ENCODE peak calls at places on chromosomes 11 and 22, in five cellular contexts. B, S, Q, I and E are unnamed samples.

GRCh38 chr11:77821349-77821851 is 456 bp downstream of the AAMDC start:
- DNase-seq in B (no peak), S (peak; percentile 56), Q (peak; percentile 16), I (peak; percentile 26), E (peak; percentile 46)

GRCh38 chr11:76237914-76238313 is 31.6 kb upstream of the WNT11 start:
- DNase-seq in B (no peak), Q (no peak), S (no peak), I (no peak), E (peak; percentile 37)

GRCh38 chr11:120801801-120802689 is 221.9 kb upstream of the TBCEL start:
- DNase-seq in B (peak; percentile 68), Q (peak; percentile 72), S (peak; percentile 61), I (peak; percentile 51), E (peak; percentile 63)

GRCh38 chr22:19955241-19956128 is 13.9 kb upstream of the TXNRD2 start:
- DNase-seq in B (no peak), I (no peak), Q (no peak), S (no peak), E (peak; percentile 19)

GRCh38 chr11:73991471-73992006 is 8.9 kb upstream of the UCP2 start:
- DNase-seq in B (no peak), Q (peak; percentile 53), S (no peak), I (no peak), E (no peak)

GRCh38 chr11:94224078-94224477 is 80.3 kb upstream of the IZUMO1R start:
- DNase-seq in I (no peak), S (no peak), Q (no peak), B (no peak), E (no peak)

GRCh38 chr11:104041792-104042191 is 5.4 kb downstream of the DDI1 start:
- DNase-seq in Q (no peak), I (no peak), S (no peak), B (no peak), E (no peak)

GRCh38 chr11:123561046-123561781 is 93.2 kb downstream of the SCN3B start:
- DNase-seq in S (no peak), I (no peak), Q (no peak), B (peak; percentile 49), E (no peak)

GRCh38 chr11:76217653-76218160 is 11.4 kb upstream of the WNT11 start:
- DNase-seq in Q (no peak), B (no peak), S (no peak), I (no peak), E (no peak)

GRCh38 chr11:96214745-96215093 is 128.3 kb downstream of the MAML2 start:
- DNase-seq in B (no peak), Q (no peak), I (no peak), S (no peak), E (no peak)
- H3K4me1 ChIP-seq in B (peaks cover 16% of the 10 kb centered on the region), Q (peaks cover 70% of the 10 kb centered on the region), I (peaks cover 63% of the 10 kb centered on the region), S (peaks cover 31% of the 10 kb centered on the region), E (peaks cover 30% of the 10 kb centered on the region)

DNA sequence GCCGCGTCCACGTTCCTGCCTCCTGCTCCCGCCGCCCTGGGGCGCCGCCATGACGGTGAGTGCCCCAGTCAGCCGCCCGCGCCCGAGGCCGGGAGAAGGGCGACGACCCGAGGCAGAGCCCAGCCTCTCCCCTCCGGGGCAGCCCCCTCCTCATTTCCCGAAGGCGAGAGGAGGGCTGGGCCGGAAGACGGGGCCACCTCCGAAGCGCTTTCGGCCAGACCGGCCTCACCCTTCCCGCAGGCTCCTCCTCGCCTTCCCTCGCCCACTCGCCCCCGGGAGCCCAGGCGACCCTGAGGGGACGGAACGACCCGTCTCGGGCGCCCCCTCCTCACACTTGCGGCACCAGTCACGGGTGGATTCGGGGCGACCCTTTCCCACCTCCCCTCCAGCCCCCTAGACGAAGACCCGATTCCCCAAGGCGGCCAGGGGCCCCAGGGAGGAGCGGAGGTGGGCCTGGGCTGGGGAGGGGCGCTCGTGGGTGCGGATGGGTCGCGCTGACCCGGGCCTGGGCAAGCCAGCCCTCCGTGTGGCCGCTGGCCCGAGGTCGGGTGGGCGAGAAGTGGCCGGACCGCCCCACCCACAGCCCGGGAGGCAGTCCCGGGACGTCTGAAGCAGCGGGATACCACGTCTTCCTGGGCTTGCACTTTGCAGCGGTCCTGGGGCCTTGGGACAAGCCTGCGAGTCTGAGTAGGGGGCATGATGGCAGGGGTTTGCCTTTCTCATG is 49.7 kb downstream of the TRIOBP start:
- DNase-seq in I (peak; percentile 22), S (peak; percentile 63), Q (peak; percentile 28), B (no peak), E (no peak)
- H3K4me1 ChIP-seq in I (peaks cover 34% of the 10 kb centered on the region), S (peaks cover 57% of the 10 kb centered on the region), Q (peaks cover 16% of the 10 kb centered on the region), B (peaks cover 82% of the 10 kb centered on the region), E (peaks cover 27% of the 10 kb centered on the region)

DNA sequence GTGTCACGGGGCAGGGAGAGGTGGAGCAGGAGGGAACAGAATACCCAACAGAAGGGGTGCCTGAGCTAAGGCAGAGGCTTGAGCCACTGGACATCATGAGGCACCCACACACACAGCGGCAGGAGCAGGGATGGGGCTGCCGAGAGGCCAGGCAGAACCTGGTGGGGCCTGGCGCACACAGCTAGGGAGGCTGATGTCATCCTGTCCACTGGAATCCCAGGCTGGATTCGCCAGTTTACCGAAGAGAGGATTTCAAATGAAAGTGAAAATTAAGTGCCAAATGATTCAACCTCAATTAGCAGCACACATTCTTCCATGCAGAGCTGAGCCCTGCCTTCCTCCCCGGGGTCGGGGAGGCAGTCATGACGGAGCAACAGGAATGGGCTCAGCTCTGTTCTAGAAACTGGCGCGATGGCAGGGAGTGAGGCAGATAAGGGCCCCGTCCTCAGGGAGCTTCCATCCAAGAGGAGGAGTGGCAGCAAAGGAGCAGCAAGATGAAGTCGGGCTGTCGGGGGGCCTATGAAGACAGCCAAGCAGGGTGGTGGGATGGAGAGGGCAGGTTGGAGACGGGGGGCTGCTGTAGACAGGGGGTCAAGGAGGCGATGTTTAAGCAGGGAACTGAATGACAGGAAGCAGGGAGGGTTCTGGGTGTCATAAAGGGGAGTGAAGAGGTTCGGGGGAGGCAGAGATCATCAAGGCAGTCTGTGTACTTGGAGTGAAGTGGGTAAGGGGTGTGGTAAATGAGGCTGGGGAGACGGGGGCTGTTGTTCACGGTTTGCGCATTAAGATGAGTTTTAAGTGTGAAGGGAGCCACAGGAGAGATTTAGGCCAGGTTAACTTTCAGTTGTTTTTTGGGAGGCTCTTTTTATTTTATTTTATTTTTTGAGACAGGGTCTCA is 6.4 kb downstream of the RAC2 start:
- DNase-seq in S (no peak), I (no peak), Q (no peak), B (no peak), E (peak; percentile 40)
- H3K4me1 ChIP-seq in S (no peaks in the 10 kb centered on the region), I (peaks cover 55% of the 10 kb centered on the region), Q (peaks cover 97% of the 10 kb centered on the region), B (no peaks in the 10 kb centered on the region), E (no peaks in the 10 kb centered on the region)

GRCh38 chr22:23180301-23180892 is at the start of gene BCR:
- DNase-seq in B (peak; percentile 83), S (peak; percentile 83), Q (peak; percentile 77), I (peak; percentile 62), E (peak; percentile 72)
- H3K4me1 ChIP-seq in B (peaks cover 53% of the 10 kb centered on the region), S (peaks cover 45% of the 10 kb centered on the region), Q (peaks cover 67% of the 10 kb centered on the region), I (peaks cover 59% of the 10 kb centered on the region), E (peaks cover 39% of the 10 kb centered on the region)

GRCh38 chr22:50189184-50189848 is 3.6 kb downstream of the TRABD start:
- DNase-seq in S (no peak), Q (peak; percentile 67), B (peak; percentile 68), I (no peak), E (peak; percentile 53)
- H3K4me1 ChIP-seq in S (peaks cover 79% of the 10 kb centered on the region), Q (peaks cover 69% of the 10 kb centered on the region), B (peaks cover 59% of the 10 kb centered on the region), I (peaks cover 68% of the 10 kb centered on the region), E (peaks cover 51% of the 10 kb centered on the region)

GRCh38 chr11:132056689-132057088 is 686.3 kb downstream of the NTM start:
- DNase-seq in Q (no peak), I (peak; percentile 7), S (no peak), B (no peak), E (no peak)
- H3K4me1 ChIP-seq in Q (no peaks in the 10 kb centered on the region), I (no peaks in the 10 kb centered on the region), S (no peaks in the 10 kb centered on the region), B (no peaks in the 10 kb centered on the region), E (no peaks in the 10 kb centered on the region)

GRCh38 chr11:61361686-61362541 is at the start of the genes CYB561A3 and TMEM138:
- DNase-seq in Q (peak; percentile 95), S (peak; percentile 94), B (peak; percentile 93), I (peak; percentile 92), E (peak; percentile 93)
- H3K4me1 ChIP-seq in Q (peaks cover 45% of the 10 kb centered on the region), S (peaks cover 32% of the 10 kb centered on the region), B (peaks cover 21% of the 10 kb centered on the region), I (peaks cover 32% of the 10 kb centered on the region), E (peaks cover 36% of the 10 kb centered on the region)

DNA sequence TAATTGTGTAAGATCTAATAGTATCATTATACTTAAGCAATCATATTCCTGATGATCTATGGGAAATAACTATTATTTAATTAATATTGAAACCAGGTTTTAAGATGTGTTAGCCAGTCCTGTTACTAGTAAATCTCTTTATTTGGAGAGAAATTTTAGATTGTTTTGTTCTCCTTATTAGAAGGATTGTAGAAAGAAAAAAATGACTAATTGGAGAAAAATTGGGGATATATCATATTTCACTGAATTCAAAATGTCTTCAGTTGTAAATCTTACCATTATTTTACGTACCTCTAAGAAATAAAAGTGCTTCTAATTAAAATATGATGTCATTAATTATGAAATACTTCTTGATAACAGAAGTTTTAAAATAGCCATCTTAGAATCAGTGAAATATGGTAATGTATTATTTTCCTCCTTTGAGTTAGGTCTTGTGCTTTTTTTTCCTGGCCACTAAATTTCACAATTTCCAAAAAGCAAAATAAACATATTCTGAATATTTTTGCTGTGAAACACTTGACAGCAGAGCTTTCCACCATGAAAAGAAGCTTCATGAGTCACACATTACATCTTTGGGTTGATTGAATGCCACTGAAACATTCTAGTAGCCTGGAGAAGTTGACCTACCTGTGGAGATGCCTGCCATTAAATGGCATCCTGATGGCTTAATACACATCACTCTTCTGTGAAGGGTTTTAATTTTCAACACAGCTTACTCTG is 6.4 kb downstream of the BIRC3 start:
- DNase-seq in Q (no peak), S (no peak), B (no peak), I (no peak), E (no peak)
- H3K4me1 ChIP-seq in Q (peaks cover 53% of the 10 kb centered on the region), S (peaks cover 14% of the 10 kb centered on the region), B (peaks cover 16% of the 10 kb centered on the region), I (peaks cover 46% of the 10 kb centered on the region), E (peaks cover 4% of the 10 kb centered on the region)